ENCODE peak calls at places on chromosomes 3 and 15, in seven cellular contexts. F is foreskin fibroblast, O is cardiac muscle cell, B is esophagus squamous epithelium, K is lower lobe of right lung, V is heart left ventricle, E is left ventricle myocardium inferior. W is an unnamed sample.

GRCh38 chr15:48447657-48448056 is 116.4 kb downstream of the DUT start:
- DNase-seq in V (no peak), O (no peak), K (no peak), E (no peak), F (peak), B (no peak), W (peak)

GRCh38 chr15:67359431-67360082 is 105.0 kb downstream of the IQCH start:
- DNase-seq in E (no peak), O (no peak), V (no peak), F (no peak), B (no peak), K (no peak), W (no peak)

GRCh38 chr15:64634576-64635485 is 140.6 kb downstream of the RBPMS2 start:
- DNase-seq in O (peak), E (no peak), K (no peak), V (no peak), F (no peak), B (no peak), W (peak)

GRCh38 chr3:111691293-111691909 is 96.3 kb upstream of the ZBED2 start:
- DNase-seq in B (no peak), V (no peak), E (no peak), O (peak), K (no peak), F (peak), W (no peak)

GRCh38 chr15:84552896-84553295 is 47.9 kb upstream of the ZSCAN2 start:
- DNase-seq in E (no peak), O (no peak), B (no peak), K (no peak), V (no peak), F (no peak), W (no peak)

GRCh38 chr3:60185161-60185560 is 1066.1 kb downstream of the FHIT start:
- DNase-seq in K (no peak), O (no peak), B (no peak), V (no peak), F (no peak), E (no peak), W (no peak)

GRCh38 chr3:184629555-184630160 is 68.1 kb downstream of the EPHB3 start:
- DNase-seq in E (no peak), O (peak), V (no peak), F (no peak), K (no peak), B (no peak), W (no peak)

GRCh38 chr15:67469680-67470079 is 51.3 kb upstream of the C15orf61 start:
- DNase-seq in B (no peak), O (no peak), E (no peak), F (no peak), K (no peak), V (no peak), W (no peak)

GRCh38 chr3:775178-775885 is 317.5 kb upstream of the CNTN6 start:
- DNase-seq in V (no peak), O (no peak), F (no peak), B (no peak), E (no peak), K (no peak), W (peak)

GRCh38 chr3:126481808-126482502 is 6.3 kb upstream of the ZXDC start:
- DNase-seq in V (peak), E (no peak), F (peak), B (no peak), O (no peak), K (peak), W (no peak)

GRCh38 chr15:34682673-34683072 is 72.1 kb downstream of the GJD2 start:
- DNase-seq in O (no peak), F (peak), V (no peak), K (no peak), B (no peak), E (no peak), W (peak)

GRCh38 chr15:70324001-70324974 is 226.6 kb upstream of the TLE3 start:
- DNase-seq in V (no peak), K (no peak), F (peak), E (no peak), B (no peak), O (no peak), W (no peak)

GRCh38 chr3:192906940-192907339 is 10.7 kb downstream of the MB21D2 start:
- DNase-seq in O (no peak), K (no peak), F (no peak), B (no peak), E (no peak), V (no peak), W (no peak)

GRCh38 chr3:194728986-194729385 is 43.3 kb downstream of the FAM43A start:
- DNase-seq in F (no peak), V (no peak), K (no peak), B (no peak), E (no peak), O (no peak), W (no peak)

GRCh38 chr15:99589801-99590200 is 24.0 kb downstream of the MEF2A start:
- DNase-seq in F (no peak), B (no peak), V (no peak), E (no peak), O (no peak), K (no peak), W (no peak)

GRCh38 chr3:171940250-171940649 is 97.1 kb downstream of the TMEM212 start:
- DNase-seq in F (no peak), B (no peak), V (no peak), E (no peak), K (no peak), O (no peak), W (no peak)

GRCh38 chr15:95864467-95864886 is 466.0 kb upstream of the NR2F2 start:
- DNase-seq in V (no peak), E (no peak), K (no peak), B (no peak), O (no peak), F (no peak), W (no peak)

GRCh38 chr15:78944669-78945407 is at the start of gene CTSH:
- DNase-seq in V (peak), E (peak), F (peak), K (peak), O (peak), B (no peak), W (no peak)

GRCh38 chr3:149332781-149333517 is 487 bp downstream of the TM4SF18 start:
- DNase-seq in K (no peak), O (no peak), V (no peak), E (no peak), B (no peak), F (peak), W (no peak)

GRCh38 chr15:66744610-66745279 is 42.7 kb downstream of the SMAD6 start:
- DNase-seq in B (no peak), O (no peak), F (no peak), K (no peak), E (no peak), V (no peak), W (no peak)

GRCh38 chr15:57427367-57427821 is 51.1 kb downstream of the CGNL1 start:
- DNase-seq in B (no peak), K (no peak), E (no peak), F (peak), V (no peak), O (peak), W (no peak)

GRCh38 chr3:100033814-100034490 is 80.3 kb downstream of the FILIP1L start:
- DNase-seq in O (no peak), F (no peak), K (no peak), V (no peak), E (no peak), B (no peak), W (no peak)

GRCh38 chr3:67463656-67464055 is 190.8 kb downstream of the SUCLG2 start:
- DNase-seq in V (no peak), F (no peak), O (no peak), K (no peak), E (no peak), B (no peak), W (no peak)

GRCh38 chr3:100782906-100783305 is 73.6 kb downstream of the TFG start:
- DNase-seq in K (no peak), F (no peak), E (no peak), V (peak), O (no peak), B (no peak), W (no peak)

GRCh38 chr3:149401215-149401925 is 23.9 kb upstream of the TM4SF1 start:
- DNase-seq in E (no peak), B (no peak), F (peak), O (no peak), V (no peak), K (peak), W (no peak)

GRCh38 chr3:36244728-36245127 is 135.6 kb upstream of the STAC start:
- DNase-seq in F (peak), E (no peak), O (no peak), K (no peak), B (no peak), V (no peak), W (peak)

GRCh38 chr3:185822221-185822956 is 2.5 kb downstream of the IGF2BP2 start:
- DNase-seq in O (no peak), B (no peak), E (no peak), F (peak), V (no peak), K (no peak), W (no peak)

GRCh38 chr3:61936344-61936937 is 375.1 kb downstream of the PTPRG start:
- DNase-seq in O (peak), V (peak), B (no peak), E (no peak), F (peak), K (no peak), W (no peak)

GRCh38 chr3:107242579-107242978 is 134.7 kb upstream of the CCDC54 start:
- DNase-seq in F (no peak), V (no peak), B (no peak), E (no peak), O (no peak), K (no peak), W (no peak)

GRCh38 chr15:84750583-84751092 is 2.2 kb downstream of the ZNF592 start:
- DNase-seq in O (no peak), V (no peak), F (no peak), B (no peak), K (no peak), E (no peak), W (no peak)

GRCh38 chr3:115072265-115073008 is 74.7 kb downstream of the ZBTB20 start:
- DNase-seq in B (no peak), F (peak), O (no peak), E (no peak), K (no peak), V (no peak), W (no peak)

GRCh38 chr3:79246875-79247274 is 520.9 kb downstream of the ROBO1 start:
- DNase-seq in F (no peak), V (no peak), O (no peak), E (no peak), B (no peak), K (no peak), W (no peak)

GRCh38 chr15:63504979-63505841 is 817 bp downstream of the USP3 start:
- DNase-seq in K (peak), B (no peak), O (peak), V (peak), E (peak), F (peak), W (no peak)

GRCh38 chr3:157618075-157618760 is 115.0 kb upstream of the VEPH1 start:
- DNase-seq in E (no peak), B (no peak), V (no peak), K (no peak), O (peak), F (peak), W (peak)

GRCh38 chr3:32951410-32951811 is at the start of gene CCR4:
- DNase-seq in B (no peak), O (no peak), E (no peak), K (no peak), F (no peak), V (no peak), W (no peak)

GRCh38 chr15:90872481-90873184 is 4.2 kb downstream of the FURIN start:
- DNase-seq in B (no peak), V (no peak), O (no peak), K (no peak), F (peak), E (no peak), W (peak)

GRCh38 chr15:99844150-99844549 is 110.9 kb upstream of the LYSMD4 start:
- DNase-seq in F (no peak), B (no peak), E (no peak), O (no peak), V (no peak), K (no peak), W (no peak)

GRCh38 chr3:49500408-49501257 is 30.6 kb downstream of the DAG1 start:
- DNase-seq in F (peak), O (no peak), V (peak), B (no peak), E (peak), K (peak), W (peak)

GRCh38 chr3:43855674-43856299 is 165.0 kb downstream of the ABHD5 start:
- DNase-seq in O (peak), K (peak), F (peak), B (no peak), E (peak), V (peak), W (no peak)

GRCh38 chr15:68063606-68064005 is 9.5 kb downstream of the PIAS1 start:
- DNase-seq in K (no peak), E (no peak), O (no peak), F (no peak), V (no peak), B (no peak), W (no peak)

DNA sequence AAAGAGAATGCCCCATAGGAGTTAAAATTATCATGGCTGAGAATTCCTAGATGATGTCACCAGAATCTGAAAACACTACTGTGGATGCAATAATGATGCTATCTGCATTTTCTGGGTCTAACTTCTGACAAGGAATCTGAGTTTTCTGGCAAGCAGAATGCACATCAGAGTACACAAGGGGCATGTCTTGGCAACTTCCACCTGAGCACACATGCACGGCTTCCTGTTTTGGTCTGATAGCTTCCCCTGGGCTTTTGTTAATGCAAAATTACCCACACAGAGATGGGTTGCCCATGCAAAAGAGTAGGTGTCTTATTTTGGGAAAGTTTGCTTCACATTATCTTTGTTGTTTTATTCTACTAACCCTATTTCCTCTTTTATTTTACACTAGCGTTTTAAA is 74.1 kb upstream of the SATB1 start:
- DNase-seq in V (no peak), B (no peak), K (no peak), E (no peak), F (no peak), O (no peak), W (no peak)
- H3K4me3 ChIP-seq in V (no peak), B (no peak), K (no peak), E (no peak), F (no peak), O (no peak), W (no peak)

GRCh38 chr3:64463981-64464380 is 223.8 kb downstream of the ADAMTS9 start:
- DNase-seq in E (no peak), V (no peak), B (no peak), K (no peak), O (no peak), F (no peak), W (no peak)

GRCh38 chr3:64459711-64460110 is 228.1 kb downstream of the ADAMTS9 start:
- DNase-seq in F (peak), K (no peak), E (no peak), O (no peak), V (no peak), B (no peak), W (no peak)

GRCh38 chr3:64460877-64461276 is 226.9 kb downstream of the ADAMTS9 start:
- DNase-seq in B (no peak), F (peak), K (no peak), E (no peak), V (no peak), O (no peak), W (no peak)

GRCh38 chr3:64464955-64465354 is 222.8 kb downstream of the ADAMTS9 start:
- DNase-seq in B (no peak), V (no peak), O (no peak), E (no peak), K (no peak), F (no peak), W (no peak)

GRCh38 chr3:64462203-64463120 is 225.3 kb downstream of the ADAMTS9 start:
- DNase-seq in K (no peak), O (no peak), E (no peak), V (no peak), B (no peak), F (peak), W (peak)
- H3K4me3 ChIP-seq in K (no peak), O (no peak), E (no peak), V (no peak), B (no peak), F (peak), W (no peak)

GRCh38 chr15:101641134-101641764 is 10.9 kb downstream of the TM2D3 start:
- DNase-seq in V (peak), F (peak), O (peak), B (peak), E (peak), K (peak), W (no peak)
- H3K4me3 ChIP-seq in V (no peak), F (no peak), O (no peak), B (no peak), E (peak), K (no peak), W (no peak)

DNA sequence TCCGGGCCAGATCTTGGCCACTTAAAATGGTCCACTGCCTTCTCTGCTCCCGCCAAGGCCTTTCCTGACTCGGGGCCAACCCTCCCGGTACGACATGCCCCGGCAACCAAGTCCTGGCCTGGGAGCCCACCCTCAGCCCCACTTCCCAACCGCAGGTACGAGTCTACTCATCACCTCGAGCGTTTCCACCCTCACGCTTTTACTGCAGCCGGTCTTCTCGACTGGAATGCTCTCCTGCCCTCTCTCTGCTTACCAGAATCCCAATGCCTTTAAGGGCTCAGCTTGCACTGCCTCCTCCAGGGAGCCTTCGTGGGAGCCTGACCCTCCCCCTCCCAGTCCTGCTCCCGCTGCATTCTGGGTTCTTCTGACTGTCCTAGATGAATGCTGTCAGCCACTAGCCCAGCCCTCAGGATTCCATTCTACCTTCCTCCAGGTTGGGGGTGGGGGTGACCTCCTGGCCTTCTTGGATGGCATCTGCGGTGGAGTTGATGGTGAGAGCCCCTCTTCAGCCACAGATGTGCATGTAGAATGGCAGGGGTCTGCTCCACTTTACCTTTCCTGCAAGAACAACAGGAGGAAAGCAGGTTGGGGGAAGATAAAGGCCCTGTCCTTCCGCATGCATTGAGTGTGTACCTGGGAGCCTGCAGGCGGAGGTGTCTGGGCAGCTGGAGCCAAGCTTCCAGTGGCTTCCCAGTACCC is 1.1 kb upstream of the CSRNP1 start:
- DNase-seq in F (peak), K (no peak), V (no peak), E (no peak), B (no peak), O (no peak), W (no peak)
- H3K4me3 ChIP-seq in F (no peak), K (peak), V (peak), E (peak), B (peak), O (no peak), W (peak)

DNA sequence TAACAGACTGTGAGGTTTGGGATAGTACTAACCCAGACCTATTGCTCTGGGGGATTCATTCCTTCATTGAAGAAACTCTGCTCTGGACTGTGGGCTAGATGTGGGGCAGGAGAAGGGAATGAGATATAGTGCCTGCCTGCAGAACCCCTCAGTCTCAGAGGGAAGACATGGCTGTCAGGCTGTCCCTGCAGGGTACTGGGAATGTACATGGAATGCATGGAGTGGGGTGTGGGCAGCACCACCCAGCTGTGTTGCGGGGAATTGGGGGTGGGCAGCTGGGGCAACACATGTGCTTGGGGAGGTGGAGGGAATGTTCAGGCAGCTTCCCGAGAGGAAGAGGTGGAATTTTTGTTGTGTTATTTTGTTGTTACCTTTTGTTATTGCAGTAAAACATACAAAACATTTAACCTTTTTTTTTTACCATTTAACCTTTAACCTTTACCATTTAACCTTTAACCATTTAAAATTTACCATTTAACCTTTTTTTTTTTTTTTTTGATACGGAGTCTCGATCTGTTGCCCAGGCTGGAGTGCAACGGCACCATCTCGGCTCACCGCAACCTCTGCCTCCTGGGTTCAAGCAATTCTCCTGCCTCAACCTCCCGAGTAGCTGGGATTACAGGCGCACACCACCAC is 7.3 kb downstream of the PAQR5 start:
- DNase-seq in O (no peak), K (no peak), E (no peak), F (no peak), V (no peak), B (no peak), W (no peak)
- H3K4me3 ChIP-seq in O (no peak), K (no peak), E (no peak), F (no peak), V (no peak), B (no peak), W (no peak)

DNA sequence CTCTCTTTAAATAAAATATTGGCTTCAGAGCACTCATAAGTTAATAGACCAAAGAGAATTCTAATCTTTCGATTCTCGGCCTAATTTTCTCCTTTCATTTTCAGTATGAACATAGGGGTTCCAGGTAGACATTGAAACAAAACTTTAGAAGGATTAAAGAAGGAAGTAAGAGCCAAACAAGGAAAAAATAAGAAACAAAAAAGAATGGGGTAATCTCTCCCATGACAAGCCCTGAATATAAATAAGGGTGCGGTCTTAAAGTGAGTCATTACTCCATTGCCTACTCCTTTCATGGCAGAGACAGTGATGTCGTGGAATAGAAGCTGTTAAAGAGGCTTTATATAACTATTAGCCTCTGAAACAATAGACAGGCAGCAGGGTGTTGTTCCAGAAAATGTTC is 608.1 kb upstream of the KCNMB2 start:
- DNase-seq in E (no peak), V (no peak), F (peak), B (no peak), O (no peak), K (no peak), W (no peak)
- H3K4me3 ChIP-seq in E (no peak), V (no peak), F (no peak), B (no peak), O (no peak), K (no peak), W (no peak)

GRCh38 chr15:42064271-42064670 is 30.1 kb downstream of the PLA2G4D start:
- DNase-seq in F (no peak), B (no peak), K (no peak), E (no peak), O (no peak), V (no peak), W (no peak)

GRCh38 chr15:42066764-42067415 is 27.5 kb downstream of the PLA2G4D start:
- DNase-seq in K (no peak), B (no peak), E (no peak), V (no peak), O (no peak), F (no peak), W (no peak)

GRCh38 chr15:42063122-42063848 is 31.1 kb downstream of the PLA2G4D start:
- DNase-seq in B (no peak), E (no peak), K (no peak), O (no peak), F (no peak), V (no peak), W (no peak)

GRCh38 chr15:42065008-42065407 is 29.4 kb downstream of the PLA2G4D start:
- DNase-seq in K (no peak), B (no peak), F (no peak), O (no peak), V (no peak), E (no peak), W (no peak)

GRCh38 chr15:42065478-42065877 is 28.9 kb downstream of the PLA2G4D start:
- DNase-seq in B (no peak), V (no peak), E (no peak), O (no peak), K (no peak), F (no peak), W (no peak)
- H3K4me3 ChIP-seq in B (no peak), V (no peak), E (no peak), O (no peak), K (no peak), F (no peak), W (no peak)